ENCODE peak calls at places on chromosomes 7 and 10, in seven cellular contexts. X is neural progenitor cell, J is GM23248, U is MM.1S, N is GM23338, D is hepatocyte, B is HCT116. C is an unnamed sample.
A peak's percentile ranks its signal among the peaks of the same experiment; 100 is the strongest.

GRCh38 chr10:114634607-114634974 is 23.5 kb downstream of the ABLIM1 start:
- DNase-seq in X (no peak), J (peak; percentile 97), U (no peak), N (no peak), D (peak; percentile 89), B (peak; percentile 58), C (peak; percentile 81)

GRCh38 chr7:24820730-24821044 is 63.4 kb upstream of the GSDME start:
- DNase-seq in X (no peak), J (no peak), U (no peak), N (no peak), D (peak; percentile 76), B (no peak), C (peak; percentile 98)

GRCh38 chr10:73076361-73077183 is 20.1 kb downstream of the P4HA1 start:
- DNase-seq in X (no peak), J (peak; percentile 86), U (no peak), N (peak; percentile 5), D (peak; percentile 37), B (no peak), C (peak; percentile 77)

GRCh38 chr10:32139223-32140073 is 83.2 kb upstream of the KIF5B start:
- DNase-seq in X (peak; percentile 57), J (peak; percentile 98), U (no peak), N (peak; percentile 88), D (peak; percentile 79), B (peak; percentile 89), C (peak; percentile 92)

GRCh38 chr7:92754756-92755581 is 81.4 kb downstream of the CDK6 start:
- DNase-seq in X (no peak), J (no peak), U (no peak), N (no peak), D (no peak), B (no peak), C (no peak)

GRCh38 chr10:132056663-132057062 is 9.1 kb upstream of the JAKMIP3 start:
- DNase-seq in X (no peak), J (no peak), U (no peak), N (no peak), D (no peak), B (no peak), C (no peak)

GRCh38 chr10:68332259-68333057 is at the start of gene PBLD:
- DNase-seq in X (peak; percentile 94), J (peak; percentile 86), U (peak; percentile 69), N (peak; percentile 93), D (peak; percentile 87), B (peak; percentile 43), C (peak; percentile 86)

GRCh38 chr7:45976485-45976856 is 55.4 kb upstream of the IGFBP3 start:
- DNase-seq in X (no peak), J (no peak), U (no peak), N (no peak), D (no peak), B (no peak), C (no peak)

GRCh38 chr7:30412810-30413504 is 65.6 kb downstream of the NOD1 start:
- DNase-seq in X (peak; percentile 91), J (peak; percentile 90), U (peak; percentile 40), N (peak; percentile 85), D (peak; percentile 82), B (peak; percentile 68), C (peak; percentile 85)

GRCh38 chr7:156614434-156615264 is 25.9 kb upstream of the RNF32 start:
- DNase-seq in X (no peak), J (no peak), U (no peak), N (no peak), D (peak; percentile 61), B (no peak), C (no peak)

GRCh38 chr7:123594813-123595241 is 6.8 kb upstream of the ASB15 start:
- DNase-seq in X (peak; percentile 90), J (peak; percentile 15), U (no peak), N (peak; percentile 84), D (peak; percentile 74), B (no peak), C (no peak)

GRCh38 chr7:108613147-108613948 is 43.7 kb downstream of the DNAJB9 start:
- DNase-seq in X (peak; percentile 62), J (peak; percentile 56), U (peak; percentile 75), N (peak; percentile 76), D (peak; percentile 71), B (peak; percentile 33), C (peak; percentile 78)

GRCh38 chr7:41886257-41886905 is 183.5 kb upstream of the INHBA start:
- DNase-seq in X (no peak), J (peak; percentile 95), U (no peak), N (no peak), D (peak; percentile 63), B (no peak), C (peak; percentile 70)

GRCh38 chr7:103573479-103574058 is 127.6 kb upstream of the SLC26A5 start:
- DNase-seq in X (peak; percentile 10), J (peak; percentile 41), U (peak; percentile 48), N (peak; percentile 56), D (peak; percentile 25), B (peak; percentile 18), C (peak; percentile 78)

GRCh38 chr7:150838965-150839650 is 13.2 kb upstream of the AOC1 start:
- DNase-seq in X (no peak), J (no peak), U (no peak), N (no peak), D (no peak), B (no peak), C (no peak)

GRCh38 chr7:83105063-83105462 is 57.6 kb downstream of the PCLO start:
- DNase-seq in X (no peak), J (no peak), U (no peak), N (no peak), D (no peak), B (no peak), C (no peak)

GRCh38 chr7:64890761-64891666 is 12.1 kb upstream of the ZNF273 start:
- DNase-seq in X (no peak), J (peak; percentile 58), U (no peak), N (no peak), D (no peak), B (no peak), C (no peak)

GRCh38 chr7:6413637-6414036 is 34.1 kb downstream of the DAGLB start:
- DNase-seq in X (no peak), J (no peak), U (no peak), N (no peak), D (no peak), B (no peak), C (no peak)

GRCh38 chr7:4245866-4246470 is 436.1 kb upstream of the FOXK1 start:
- DNase-seq in X (peak; percentile 46), J (no peak), U (no peak), N (peak; percentile 49), D (no peak), B (no peak), C (peak; percentile 67)

GRCh38 chr10:36559990-36560389 is 565.4 kb upstream of the ANKRD30A start:
- DNase-seq in X (no peak), J (peak; percentile 10), U (no peak), N (no peak), D (no peak), B (no peak), C (no peak)

GRCh38 chr7:77580762-77581350 is 43.8 kb downstream of the PTPN12 start:
- DNase-seq in X (no peak), J (peak; percentile 53), U (no peak), N (no peak), D (no peak), B (no peak), C (no peak)

GRCh38 chr7:138891446-138891810 is 89.8 kb downstream of the KIAA1549 start:
- DNase-seq in X (no peak), J (peak; percentile 62), U (no peak), N (no peak), D (peak; percentile 35), B (no peak), C (no peak)

GRCh38 chr7:66824041-66824440 is 83.5 kb downstream of the RABGEF1 start:
- DNase-seq in X (no peak), J (no peak), U (no peak), N (no peak), D (no peak), B (no peak), C (no peak)

GRCh38 chr7:2472744-2473143 is 3.5 kb downstream of the GRIFIN start:
- DNase-seq in X (no peak), J (no peak), U (no peak), N (no peak), D (no peak), B (no peak), C (peak; percentile 6)

GRCh38 chr10:78515037-78515872 is 481.6 kb downstream of the RPS24 start:
- DNase-seq in X (no peak), J (peak; percentile 52), U (no peak), N (no peak), D (no peak), B (no peak), C (peak; percentile 59)

GRCh38 chr10:131621784-131622624 is 278.8 kb upstream of the PPP2R2D start:
- DNase-seq in X (no peak), J (no peak), U (no peak), N (no peak), D (no peak), B (peak; percentile 1), C (peak; percentile 22)

GRCh38 chr10:35563266-35563891 is 41.8 kb upstream of the GJD4 start:
- DNase-seq in X (peak; percentile 76), J (peak; percentile 79), U (peak; percentile 53), N (peak; percentile 82), D (peak; percentile 71), B (peak; percentile 49), C (peak; percentile 98)

GRCh38 chr10:49106451-49106850 is 8.9 kb downstream of the VSTM4 start:
- DNase-seq in X (no peak), J (peak; percentile 58), U (no peak), N (no peak), D (no peak), B (no peak), C (no peak)

DNA sequence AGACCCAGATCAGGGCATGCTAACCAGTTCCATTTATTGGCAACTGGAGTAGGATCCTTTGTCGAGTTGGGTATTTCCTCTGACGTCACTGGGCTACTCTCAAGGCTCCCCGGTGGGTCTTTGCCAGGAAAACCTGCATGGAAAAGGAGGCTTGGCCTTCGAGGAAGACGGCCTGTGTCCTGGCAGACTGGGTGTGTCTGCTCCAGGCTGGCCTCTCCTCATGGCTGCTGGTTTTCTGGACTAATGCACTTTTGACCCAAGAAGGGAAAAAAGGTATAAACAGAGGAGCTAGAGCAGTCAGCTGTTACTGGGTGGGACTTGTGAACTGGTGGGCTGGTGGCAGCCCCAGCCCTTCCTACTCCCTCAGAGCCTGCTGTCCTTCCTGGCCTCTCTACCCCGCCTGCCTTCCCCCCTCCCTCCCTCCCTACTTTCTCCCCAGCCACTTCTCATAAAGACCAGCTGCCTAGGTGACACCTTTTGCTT is 102.0 kb upstream of the MKLN1 start:
- DNase-seq in X (no peak), J (peak; percentile 41), U (no peak), N (no peak), D (peak; percentile 74), B (no peak), C (no peak)
- TF ChIP-seq EZH2phosphoT487 in X (no peak), J (no peak), U (no peak), N (no peak), D (no peak), B (no peak), C (no peak)

GRCh38 chr7:128347573-128348147 is 4.0 kb upstream of the RBM28 start:
- DNase-seq in X (peak; percentile 69), J (peak; percentile 68), U (peak; percentile 42), N (peak; percentile 74), D (peak; percentile 58), B (peak; percentile 18), C (peak; percentile 73)
- TF ChIP-seq EZH2 in X (no peak), J (no peak), U (no peak), N (no peak), D (no peak), B (no peak), C (no peak)

GRCh38 chr7:152076324-152076821 is 50.9 kb downstream of the GALNT11 start:
- DNase-seq in X (peak; percentile 67), J (peak; percentile 3), U (no peak), N (peak; percentile 83), D (peak; percentile 22), B (peak; percentile 16), C (peak; percentile 31)
- H3K27me3 ChIP-seq in X (no peaks in the 10 kb centered on the region), J (no peaks in the 10 kb centered on the region), U (no peaks in the 10 kb centered on the region), N (no peaks in the 10 kb centered on the region), D (no peaks in the 10 kb centered on the region), B (no peaks in the 10 kb centered on the region), C (no peaks in the 10 kb centered on the region)

GRCh38 chr10:119190353-119190752 is 11.7 kb upstream of the PRDX3 start:
- DNase-seq in X (peak; percentile 48), J (peak; percentile 98), U (no peak), N (no peak), D (peak; percentile 70), B (peak; percentile 69), C (peak; percentile 88)
- TF ChIP-seq EZH2phosphoT487 in X (no peak), J (no peak), U (no peak), N (no peak), D (no peak), B (no peak), C (no peak)